ENCODE peak calls at places on chromosomes 5 and 9, in six cellular contexts. F, K, B, C, M and X are unnamed samples.

GRCh38 chr9:75239176-75239575 is 150.9 kb downstream of the OSTF1 start:
- DNase-seq in F (peak), K (no peak), B (no peak), C (no peak), M (no peak), X (no peak)

GRCh38 chr9:26142201-26142600 is 464.0 kb upstream of the TUSC1 start:
- DNase-seq in F (no peak), K (no peak), B (no peak), C (no peak), M (no peak), X (no peak)

GRCh38 chr5:135602882-135603721 is 24.3 kb upstream of the CXCL14 start:
- DNase-seq in F (no peak), K (no peak), B (no peak), C (no peak), M (no peak), X (no peak)

GRCh38 chr5:156340886-156341285 is 13.9 kb downstream of the SGCD start:
- DNase-seq in F (no peak), K (no peak), B (no peak), C (no peak), M (no peak), X (no peak)

GRCh38 chr9:72396247-72397091 is 31.5 kb upstream of the ZFAND5 start:
- DNase-seq in F (peak), K (no peak), B (no peak), C (no peak), M (no peak), X (peak)

GRCh38 chr5:65480306-65480865 is 1.3 kb downstream of the ADAMTS6 start:
- DNase-seq in F (peak), K (peak), B (peak), C (no peak), M (peak), X (peak)

GRCh38 chr9:25964239-25964638 is 286.0 kb upstream of the TUSC1 start:
- DNase-seq in F (peak), K (peak), B (no peak), C (no peak), M (no peak), X (peak)

GRCh38 chr9:73979894-73980264 is 517.3 kb upstream of the RORB start:
- DNase-seq in F (no peak), K (no peak), B (no peak), C (no peak), M (no peak), X (no peak)

GRCh38 chr5:143195496-143195895 is 208.0 kb downstream of the NR3C1 start:
- DNase-seq in F (no peak), K (no peak), B (no peak), C (no peak), M (no peak), X (no peak)

GRCh38 chr5:73233053-73233460 is 60.1 kb downstream of the TMEM174 start:
- DNase-seq in F (no peak), K (peak), B (no peak), C (no peak), M (no peak), X (no peak)

GRCh38 chr5:107524111-107524510 is 146.6 kb downstream of the EFNA5 start:
- DNase-seq in F (no peak), K (no peak), B (no peak), C (no peak), M (no peak), X (no peak)

GRCh38 chr5:146390469-146390868 is 51.8 kb downstream of the POU4F3 start:
- DNase-seq in F (no peak), K (no peak), B (no peak), C (no peak), M (no peak), X (no peak)

GRCh38 chr5:141814064-141814982 is 63.9 kb downstream of the PCDH1 start:
- DNase-seq in F (peak), K (peak), B (no peak), C (peak), M (peak), X (peak)

GRCh38 chr9:110126457-110126856 is 81.5 kb downstream of the C9orf152 start:
- DNase-seq in F (no peak), K (no peak), B (no peak), C (no peak), M (no peak), X (no peak)

GRCh38 chr5:94009161-94009560 is 267.8 kb upstream of the POU5F2 start:
- DNase-seq in F (no peak), K (no peak), B (no peak), C (no peak), M (no peak), X (no peak)

GRCh38 chr9:89663264-89663970 is 58.6 kb downstream of the GADD45G start:
- DNase-seq in F (peak), K (no peak), B (no peak), C (no peak), M (no peak), X (no peak)

GRCh38 chr5:137145726-137146125 is 353.4 kb downstream of the SPOCK1 start:
- DNase-seq in F (no peak), K (no peak), B (no peak), C (no peak), M (no peak), X (no peak)

GRCh38 chr5:136054133-136054996 is 25.6 kb downstream of the TGFBI start:
- DNase-seq in F (no peak), K (no peak), B (no peak), C (no peak), M (no peak), X (no peak)

GRCh38 chr5:73735032-73735734 is 109.2 kb downstream of the ARHGEF28 start:
- DNase-seq in F (no peak), K (no peak), B (no peak), C (no peak), M (no peak), X (no peak)

GRCh38 chr9:77224750-77225312 is 47.5 kb downstream of the VPS13A start:
- DNase-seq in F (no peak), K (no peak), B (no peak), C (no peak), M (no peak), X (no peak)

GRCh38 chr5:1737790-1738405 is 61.7 kb downstream of the MRPL36 start:
- DNase-seq in F (peak), K (peak), B (no peak), C (no peak), M (peak), X (no peak)

GRCh38 chr5:143494162-143494561 is 90.7 kb upstream of the NR3C1 start:
- DNase-seq in F (no peak), K (no peak), B (no peak), C (no peak), M (no peak), X (no peak)

GRCh38 chr9:17322882-17323864 is 188.3 kb downstream of the CNTLN start:
- DNase-seq in F (no peak), K (no peak), B (no peak), C (no peak), M (no peak), X (no peak)

GRCh38 chr5:10663531-10664183 is 97.4 kb downstream of the DAP start:
- DNase-seq in F (no peak), K (peak), B (no peak), C (peak), M (no peak), X (no peak)

GRCh38 chr5:140298183-140298601 is 4.7 kb downstream of the PFDN1 start:
- DNase-seq in F (no peak), K (no peak), B (no peak), C (no peak), M (no peak), X (no peak)

GRCh38 chr5:137221914-137222313 is 277.2 kb downstream of the SPOCK1 start:
- DNase-seq in F (no peak), K (no peak), B (no peak), C (no peak), M (no peak), X (no peak)

GRCh38 chr9:100589582-100589981 is 11.7 kb downstream of the CAVIN4 start:
- DNase-seq in F (no peak), K (no peak), B (no peak), C (no peak), M (no peak), X (no peak)

GRCh38 chr5:95526871-95527270 is 27.9 kb downstream of the SKIC3 start:
- DNase-seq in F (no peak), K (no peak), B (no peak), C (no peak), M (no peak), X (no peak)

GRCh38 chr9:114799925-114800324 is 5.9 kb downstream of the TNFSF15 start:
- DNase-seq in F (no peak), K (no peak), B (no peak), C (no peak), M (no peak), X (no peak)